ENCODE peak calls at places on chromosomes 4 and X, in seven cellular contexts. W is CD8-positive, alpha-beta T cell; A is Peyer's patch; F is HCT116; H is tibial nerve; R is aorta; G is RWPE2. T is an unnamed sample.

GRCh38 chrX:130516123-130516522 is 114.3 kb downstream of the RBMX2 start:
- DNase-seq in W (no peak), A (no peak), F (no peak), H (no peak), R (no peak), G (no peak), T (no peak)

GRCh38 chr4:683982-684571 is 4.9 kb downstream of the SLC49A3 start:
- DNase-seq in W (no peak), A (peak; percentile 80), F (peak; percentile 51), H (peak; percentile 67), R (peak; percentile 76), G (no peak), T (no peak)

GRCh38 chr4:1982124-1983052 is 26.4 kb downstream of the NELFA start:
- DNase-seq in W (no peak), A (no peak), F (no peak), H (no peak), R (no peak), G (no peak), T (no peak)

GRCh38 chrX:153723351-153724251 is 586 bp downstream of the BCAP31 start:
- DNase-seq in W (peak; percentile 37), A (peak; percentile 70), F (no peak), H (no peak), R (no peak), G (no peak), T (peak; percentile 44)

GRCh38 chr4:114773341-114773740 is 174.7 kb downstream of the UGT8 start:
- DNase-seq in W (no peak), A (no peak), F (no peak), H (no peak), R (no peak), G (no peak), T (no peak)

GRCh38 chr4:89915937-89916336 is 21.3 kb downstream of the MMRN1 start:
- DNase-seq in W (no peak), A (no peak), F (no peak), H (no peak), R (no peak), G (no peak), T (no peak)

GRCh38 chrX:117376460-117376859 is 740.1 kb downstream of the KLHL13 start:
- DNase-seq in W (no peak), A (no peak), F (peak; percentile 12), H (no peak), R (no peak), G (no peak), T (no peak)

GRCh38 chr4:37627263-37627662 is 58.9 kb downstream of the RELL1 start:
- DNase-seq in W (no peak), A (no peak), F (no peak), H (no peak), R (no peak), G (no peak), T (no peak)

GRCh38 chrX:39613508-39613921 is 484.2 kb downstream of the BCOR start:
- DNase-seq in W (no peak), A (peak; percentile 58), F (no peak), H (peak; percentile 17), R (no peak), G (no peak), T (no peak)

GRCh38 chrX:57380026-57380796 is 93.7 kb downstream of the FAAH2 start:
- DNase-seq in W (no peak), A (no peak), F (no peak), H (no peak), R (no peak), G (no peak), T (no peak)

GRCh38 chrX:141375011-141375730 is 132.9 kb upstream of the SPANXC start:
- DNase-seq in W (no peak), A (no peak), F (no peak), H (no peak), R (no peak), G (no peak), T (no peak)

GRCh38 chr4:139889194-139889762 is 223.7 kb downstream of the MGST2 start:
- DNase-seq in W (no peak), A (no peak), F (no peak), H (no peak), R (no peak), G (peak; percentile 73), T (no peak)

DNA sequence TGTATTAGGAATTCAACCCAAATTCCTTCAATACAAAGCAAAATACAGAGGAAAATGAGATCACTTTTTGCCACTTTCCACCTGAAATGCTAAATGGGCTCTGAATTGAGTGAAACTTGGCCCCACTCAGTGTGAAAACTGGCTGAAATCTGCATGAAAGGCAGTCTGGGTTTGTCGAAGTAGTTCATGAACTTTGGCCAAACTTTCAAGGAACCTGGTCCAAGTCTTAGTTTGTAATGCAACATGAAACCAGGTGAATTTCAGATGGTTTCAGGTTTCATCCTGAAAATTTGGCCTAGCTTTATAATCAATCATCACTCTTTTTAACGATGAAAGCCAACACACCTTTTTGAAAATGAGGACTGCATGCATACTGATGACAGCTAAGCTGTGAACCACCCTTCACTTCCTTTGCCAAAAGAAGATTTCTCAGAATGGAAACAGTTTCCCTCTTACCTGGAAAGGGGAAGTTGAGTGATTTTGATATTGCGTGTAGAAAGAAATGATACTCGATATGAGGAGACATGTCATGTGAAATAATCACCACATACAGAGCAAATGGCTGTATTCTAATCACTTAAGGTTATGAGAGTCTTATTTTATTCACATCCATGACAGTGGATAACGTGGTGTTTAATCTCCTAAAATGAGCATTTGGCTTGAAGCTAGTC is 209.9 kb upstream of the ETNPPL start:
- DNase-seq in W (no peak), A (no peak), F (no peak), H (no peak), R (no peak), G (no peak), T (no peak)
- H3K27ac ChIP-seq in W (no peak overlapping the region), A (no peak overlapping the region), F (no peak overlapping the region), H (no peak overlapping the region), R (no peak overlapping the region), G (no peak overlapping the region), T (no peak overlapping the region)

GRCh38 chr4:13523105-13523477 is 21.2 kb downstream of the NKX3-2 start:
- DNase-seq in W (no peak), A (no peak), F (no peak), H (no peak), R (no peak), G (no peak), T (no peak)

GRCh38 chr4:13524504-13525243 is 19.6 kb downstream of the NKX3-2 start:
- DNase-seq in W (no peak), A (no peak), F (no peak), H (no peak), R (no peak), G (no peak), T (no peak)

GRCh38 chr4:13523591-13524503 is 20.5 kb downstream of the NKX3-2 start:
- DNase-seq in W (no peak), A (no peak), F (no peak), H (no peak), R (no peak), G (no peak), T (no peak)

GRCh38 chr4:13521047-13521446 is 23.3 kb downstream of the NKX3-2 start:
- DNase-seq in W (no peak), A (no peak), F (no peak), H (no peak), R (no peak), G (no peak), T (no peak)

GRCh38 chr4:13522282-13523104 is 21.8 kb downstream of the NKX3-2 start:
- DNase-seq in W (no peak), A (no peak), F (no peak), H (no peak), R (no peak), G (peak; percentile 51), T (no peak)
- H3K9me3 ChIP-seq in W (no peaks in the 10 kb centered on the region), A (peaks cover 14% of the 10 kb centered on the region), F (no peaks in the 10 kb centered on the region), H (peaks cover 23% of the 10 kb centered on the region), R (peaks cover 15% of the 10 kb centered on the region), G (no peaks in the 10 kb centered on the region), T (no peaks in the 10 kb centered on the region)

GRCh38 chrX:45083314-45083713 is 117.4 kb downstream of the DIPK2B start:
- DNase-seq in W (no peak), A (no peak), F (no peak), H (no peak), R (no peak), G (no peak), T (no peak)
- H3K36me3 ChIP-seq in W (no peaks in the 10 kb centered on the region), A (peaks cover 12% of the 10 kb centered on the region), F (peaks cover 3% of the 10 kb centered on the region), H (peaks cover 20% of the 10 kb centered on the region), R (no peaks in the 10 kb centered on the region), G (peaks cover 51% of the 10 kb centered on the region), T (peaks cover 37% of the 10 kb centered on the region)

DNA sequence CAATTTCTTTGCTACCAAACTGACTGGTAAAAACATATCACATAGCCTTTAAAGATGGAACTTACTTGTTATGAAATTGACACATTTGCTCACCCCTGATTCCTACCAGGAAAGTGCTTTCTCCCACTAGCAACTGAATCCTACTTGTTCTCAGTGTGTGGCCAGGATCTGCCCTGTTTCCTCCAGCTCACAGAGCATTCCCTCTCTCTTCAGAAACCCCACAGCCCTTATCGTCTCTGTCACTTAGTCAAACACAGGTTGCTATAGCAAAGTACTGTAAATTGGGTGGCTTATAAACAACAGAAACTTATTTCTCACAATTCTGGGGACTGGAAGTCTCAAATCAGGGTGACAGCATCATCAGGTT is 265.2 kb upstream of the BOD1L1 start:
- DNase-seq in W (no peak), A (no peak), F (no peak), H (no peak), R (no peak), G (no peak), T (no peak)
- H3K27ac ChIP-seq in W (no peak overlapping the region), A (no peak overlapping the region), F (no peak overlapping the region), H (peak overlapping the region; percentile 60), R (no peak overlapping the region), G (peak overlapping the region; percentile 92), T (no peak overlapping the region)